ENCODE peak calls at places on chromosomes 3 and 15, in four cellular contexts. One of them, this sample, is unnamed.

GRCh38 chr3:150611666-150612065 is 8.5 kb downstream of the SELENOT start:
- DNase-seq in CD8-positive, alpha-beta T cell: no peak
- DNase-seq in neural progenitor cell: no peak
- DNase-seq in foreskin fibroblast: no peak
- DNase-seq in this sample: no peak

GRCh38 chr3:55166577-55167555 is 239.0 kb upstream of the LRTM1 start:
- DNase-seq in CD8-positive, alpha-beta T cell: no peak
- DNase-seq in neural progenitor cell: no peak
- DNase-seq in foreskin fibroblast: peak; percentile 37
- DNase-seq in this sample: no peak

GRCh38 chr3:170801597-170801996 is 68.4 kb downstream of the RPL22L1 start:
- DNase-seq in CD8-positive, alpha-beta T cell: no peak
- DNase-seq in neural progenitor cell: no peak
- DNase-seq in foreskin fibroblast: no peak
- DNase-seq in this sample: no peak

GRCh38 chr3:43753743-43754142 is 63.0 kb downstream of the ABHD5 start:
- DNase-seq in CD8-positive, alpha-beta T cell: no peak
- DNase-seq in neural progenitor cell: no peak
- DNase-seq in foreskin fibroblast: peak; percentile 73
- DNase-seq in this sample: no peak

GRCh38 chr3:29649815-29650547 is 369.1 kb downstream of the RBMS3 start:
- DNase-seq in CD8-positive, alpha-beta T cell: no peak
- DNase-seq in neural progenitor cell: no peak
- DNase-seq in foreskin fibroblast: peak; percentile 12
- DNase-seq in this sample: peak; percentile 7

GRCh38 chr15:89177633-89178306 is 43.6 kb downstream of the RLBP1 start:
- DNase-seq in CD8-positive, alpha-beta T cell: peak; percentile 57
- DNase-seq in neural progenitor cell: peak; percentile 76
- DNase-seq in foreskin fibroblast: peak; percentile 64
- DNase-seq in this sample: peak; percentile 30

GRCh38 chr3:96354742-96355141 is 459.7 kb upstream of the EPHA6 start:
- DNase-seq in CD8-positive, alpha-beta T cell: no peak
- DNase-seq in neural progenitor cell: no peak
- DNase-seq in foreskin fibroblast: no peak
- DNase-seq in this sample: no peak

GRCh38 chr3:28586325-28586724 is 237.7 kb upstream of the AZI2 start:
- DNase-seq in CD8-positive, alpha-beta T cell: no peak
- DNase-seq in neural progenitor cell: no peak
- DNase-seq in foreskin fibroblast: no peak
- DNase-seq in this sample: no peak

GRCh38 chr3:171741377-171741776 is 68.9 kb downstream of the PLD1 start:
- DNase-seq in CD8-positive, alpha-beta T cell: no peak
- DNase-seq in neural progenitor cell: no peak
- DNase-seq in foreskin fibroblast: no peak
- DNase-seq in this sample: no peak

GRCh38 chr3:50418845-50419244 is 59.5 kb upstream of the TMEM115 start:
- DNase-seq in CD8-positive, alpha-beta T cell: no peak
- DNase-seq in neural progenitor cell: no peak
- DNase-seq in foreskin fibroblast: no peak
- DNase-seq in this sample: no peak

GRCh38 chr3:152581941-152582340 is 253.0 kb upstream of the P2RY1 start:
- DNase-seq in CD8-positive, alpha-beta T cell: no peak
- DNase-seq in neural progenitor cell: no peak
- DNase-seq in foreskin fibroblast: no peak
- DNase-seq in this sample: no peak

GRCh38 chr15:89340586-89340985 is 6.0 kb upstream of the POLG start:
- DNase-seq in CD8-positive, alpha-beta T cell: no peak
- DNase-seq in neural progenitor cell: no peak
- DNase-seq in foreskin fibroblast: no peak
- DNase-seq in this sample: no peak

GRCh38 chr15:100831466-100831865 is 48.2 kb upstream of the ALDH1A3 start:
- DNase-seq in CD8-positive, alpha-beta T cell: no peak
- DNase-seq in neural progenitor cell: no peak
- DNase-seq in foreskin fibroblast: no peak
- DNase-seq in this sample: no peak
- TF ChIP-seq CTCF in CD8-positive, alpha-beta T cell: no peak
- TF ChIP-seq CTCF in neural progenitor cell: no peak
- TF ChIP-seq CTCF in foreskin fibroblast: no peak
- TF ChIP-seq CTCF in this sample: no peak

DNA sequence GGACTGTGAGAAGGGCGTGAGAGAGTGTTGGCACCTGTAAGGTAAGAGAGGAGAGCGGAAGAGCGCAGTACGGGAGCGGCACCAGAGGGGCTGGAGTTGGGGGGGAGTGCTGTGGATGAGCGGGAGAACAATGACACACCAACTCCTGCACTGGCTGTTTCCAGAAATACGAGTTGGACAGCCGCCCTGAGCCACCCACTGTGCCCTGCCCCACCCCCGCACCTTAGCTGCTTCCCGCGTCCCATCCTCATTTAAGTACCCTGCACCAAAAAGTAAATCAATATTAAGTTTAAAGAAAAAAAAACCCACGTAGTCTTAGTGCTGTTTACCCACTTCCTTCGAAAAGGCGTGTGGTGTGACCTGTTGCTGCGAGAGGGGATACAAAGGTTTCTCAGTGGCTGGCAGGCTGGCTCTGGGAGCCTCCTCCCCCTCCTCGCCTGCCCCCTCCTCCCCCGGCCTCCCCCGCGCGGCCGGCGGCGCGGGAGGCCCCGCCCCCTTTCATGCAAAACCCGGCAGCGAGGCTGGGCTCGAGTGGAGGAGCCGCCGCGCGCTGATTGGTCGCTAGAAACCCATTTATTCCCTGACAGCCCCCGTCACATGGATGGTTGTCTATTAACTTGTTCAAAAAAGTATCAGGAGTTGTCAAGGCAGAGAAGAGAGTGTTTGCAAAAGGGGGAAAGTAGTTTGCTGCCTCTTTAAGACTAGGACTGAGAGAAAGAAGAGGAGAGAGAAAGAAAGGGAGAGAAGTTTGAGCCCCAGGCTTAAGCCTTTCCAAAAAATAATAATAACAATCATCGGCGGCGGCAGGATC is at the start of gene SOX2:
- DNase-seq in CD8-positive, alpha-beta T cell: peak; percentile 33
- DNase-seq in neural progenitor cell: peak; percentile 98
- DNase-seq in foreskin fibroblast: peak; percentile 43
- DNase-seq in this sample: no peak
- H3K4me3 ChIP-seq in CD8-positive, alpha-beta T cell: peak within 1 kb of the TSS; percentile 45
- H3K4me3 ChIP-seq in neural progenitor cell: peak within 1 kb of the TSS; percentile 98
- H3K4me3 ChIP-seq in foreskin fibroblast: peak within 1 kb of the TSS; percentile 19
- H3K4me3 ChIP-seq in this sample: no peak within 1 kb of the TSS

GRCh38 chr3:130699765-130700164 is 46.9 kb downstream of the PIK3R4 start:
- DNase-seq in CD8-positive, alpha-beta T cell: no peak
- DNase-seq in neural progenitor cell: peak; percentile 31
- DNase-seq in foreskin fibroblast: no peak
- DNase-seq in this sample: no peak
- TF ChIP-seq CTCF in CD8-positive, alpha-beta T cell: no peak
- TF ChIP-seq CTCF in neural progenitor cell: peak; percentile 60
- TF ChIP-seq CTCF in foreskin fibroblast: peak; percentile 41
- TF ChIP-seq CTCF in this sample: peak; percentile 47

GRCh38 chr3:155676252-155676981 is 68.5 kb downstream of the PLCH1 start:
- DNase-seq in CD8-positive, alpha-beta T cell: no peak
- DNase-seq in neural progenitor cell: peak; percentile 13
- DNase-seq in foreskin fibroblast: peak; percentile 58
- DNase-seq in this sample: no peak

GRCh38 chr3:155670320-155670719 is 74.6 kb downstream of the PLCH1 start:
- DNase-seq in CD8-positive, alpha-beta T cell: no peak
- DNase-seq in neural progenitor cell: no peak
- DNase-seq in foreskin fibroblast: no peak
- DNase-seq in this sample: no peak

GRCh38 chr3:155673411-155673810 is 71.5 kb downstream of the PLCH1 start:
- DNase-seq in CD8-positive, alpha-beta T cell: no peak
- DNase-seq in neural progenitor cell: no peak
- DNase-seq in foreskin fibroblast: no peak
- DNase-seq in this sample: no peak

DNA sequence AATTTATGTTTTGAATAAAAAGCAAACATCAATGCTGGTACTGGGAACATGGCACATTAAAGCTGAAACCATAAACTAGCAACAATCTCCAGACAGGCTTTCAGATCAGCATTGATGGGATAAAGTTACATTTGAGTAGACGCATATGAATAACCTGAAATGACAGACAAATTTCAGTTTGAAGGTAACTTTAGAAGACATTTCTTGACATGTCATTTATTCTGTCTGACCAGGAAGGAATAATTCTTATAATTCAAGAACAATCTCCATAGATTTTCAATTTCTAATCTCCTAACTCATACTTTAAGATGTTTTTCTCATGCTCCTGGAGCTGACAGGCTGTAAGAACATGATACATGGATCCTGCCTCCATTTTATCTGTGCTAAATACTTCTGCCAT is 69.8 kb downstream of the PLCH1 start:
- DNase-seq in CD8-positive, alpha-beta T cell: no peak
- DNase-seq in neural progenitor cell: no peak
- DNase-seq in foreskin fibroblast: no peak
- DNase-seq in this sample: no peak
- H3K4me3 ChIP-seq in CD8-positive, alpha-beta T cell: no peak overlapping the region
- H3K4me3 ChIP-seq in neural progenitor cell: no peak overlapping the region
- H3K4me3 ChIP-seq in foreskin fibroblast: no peak overlapping the region
- H3K4me3 ChIP-seq in this sample: no peak overlapping the region

GRCh38 chr3:187739125-187739560 is 6.1 kb downstream of the BCL6 start:
- DNase-seq in CD8-positive, alpha-beta T cell: no peak
- DNase-seq in neural progenitor cell: no peak
- DNase-seq in foreskin fibroblast: no peak
- DNase-seq in this sample: no peak
- TF ChIP-seq CTCF in CD8-positive, alpha-beta T cell: no peak
- TF ChIP-seq CTCF in neural progenitor cell: no peak
- TF ChIP-seq CTCF in foreskin fibroblast: no peak
- TF ChIP-seq CTCF in this sample: no peak

GRCh38 chr15:32107477-32108080 is 77.3 kb downstream of the CHRNA7 start:
- DNase-seq in CD8-positive, alpha-beta T cell: no peak
- DNase-seq in neural progenitor cell: no peak
- DNase-seq in foreskin fibroblast: no peak
- DNase-seq in this sample: no peak
- H3K4me3 ChIP-seq in CD8-positive, alpha-beta T cell: no peak overlapping the region
- H3K4me3 ChIP-seq in neural progenitor cell: no peak overlapping the region
- H3K4me3 ChIP-seq in foreskin fibroblast: no peak overlapping the region
- H3K4me3 ChIP-seq in this sample: no peak overlapping the region

DNA sequence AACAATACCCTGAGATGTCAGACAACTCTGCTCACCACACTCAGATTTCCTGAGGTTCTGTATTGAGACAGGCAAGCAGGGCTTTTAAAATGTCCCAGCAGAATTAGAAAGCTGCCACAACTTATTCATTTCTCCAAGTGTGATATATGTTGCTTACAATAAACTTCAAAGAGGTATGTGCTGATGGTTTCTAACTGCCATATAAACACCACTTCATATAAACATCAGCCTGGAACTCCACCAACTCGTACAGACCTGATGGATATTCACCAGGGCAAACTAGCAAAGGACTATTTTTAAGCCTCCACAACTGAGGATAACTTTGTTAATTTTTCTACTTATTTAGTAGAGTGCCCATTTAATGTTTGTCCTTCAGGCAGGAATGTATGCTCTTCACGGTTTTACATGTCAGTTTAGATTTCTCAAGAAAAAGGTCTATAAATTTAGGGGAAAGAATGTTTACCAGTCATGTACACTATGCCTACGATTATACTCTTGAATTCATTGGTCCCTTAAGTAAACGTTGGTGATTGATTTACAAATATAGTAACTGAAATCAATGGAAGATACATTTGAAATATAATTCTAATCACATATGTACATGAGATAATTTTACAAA is 109.6 kb upstream of the ABI3BP start:
- DNase-seq in CD8-positive, alpha-beta T cell: no peak
- DNase-seq in neural progenitor cell: no peak
- DNase-seq in foreskin fibroblast: no peak
- DNase-seq in this sample: no peak
- TF ChIP-seq CTCF in CD8-positive, alpha-beta T cell: no peak
- TF ChIP-seq CTCF in neural progenitor cell: no peak
- TF ChIP-seq CTCF in foreskin fibroblast: no peak
- TF ChIP-seq CTCF in this sample: no peak

GRCh38 chr3:125121246-125122010 is 65.6 kb upstream of the HEG1 start:
- DNase-seq in CD8-positive, alpha-beta T cell: peak; percentile 34
- DNase-seq in neural progenitor cell: no peak
- DNase-seq in foreskin fibroblast: no peak
- DNase-seq in this sample: peak; percentile 73
- H3K4me3 ChIP-seq in CD8-positive, alpha-beta T cell: no peak overlapping the region
- H3K4me3 ChIP-seq in neural progenitor cell: peak overlapping the region; percentile 45
- H3K4me3 ChIP-seq in foreskin fibroblast: no peak overlapping the region
- H3K4me3 ChIP-seq in this sample: peak overlapping the region; percentile 47

This sample was measured in GM12864.